ENCODE peak calls at places on chromosomes 13 and 19, in five cellular contexts. B is stomach, Z is colonic mucosa, I is mucosa of descending colon, T is ascending aorta. Y is an unnamed sample.

GRCh38 chr13:80050252-80050651 is 290.7 kb downstream of the SPRY2 start:
- DNase-seq in B (no peak), Z (no peak), I (no peak), T (no peak), Y (peak)

GRCh38 chr19:8505680-8506401 is 3.4 kb upstream of the PRAM1 start:
- DNase-seq in B (peak), Z (peak), I (peak), T (peak), Y (peak)

GRCh38 chr19:4352701-4353121 is 9.3 kb downstream of the MPND start:
- DNase-seq in B (no peak), Z (no peak), I (peak), T (no peak), Y (peak)

GRCh38 chr13:50969691-50970090 is 60.1 kb downstream of the RNASEH2B start:
- DNase-seq in B (no peak), Z (no peak), I (peak), T (no peak), Y (peak)

GRCh38 chr13:75635621-75636338 is at the start of gene LMO7:
- DNase-seq in B (peak), Z (peak), I (peak), T (peak), Y (peak)

GRCh38 chr13:37442996-37443395 is 155.6 kb downstream of the POSTN start:
- DNase-seq in B (no peak), Z (no peak), I (no peak), T (no peak), Y (peak)

GRCh38 chr13:81738364-81738763 is 1397.4 kb upstream of the SPRY2 start:
- DNase-seq in B (no peak), Z (no peak), I (no peak), T (no peak), Y (no peak)

GRCh38 chr19:13665125-13665903 is 99.0 kb upstream of the MRI1 start:
- DNase-seq in B (no peak), Z (peak), I (peak), T (no peak), Y (no peak)

GRCh38 chr13:30745917-30746686 is 10.8 kb downstream of the ALOX5AP start:
- DNase-seq in B (no peak), Z (peak), I (peak), T (no peak), Y (no peak)

GRCh38 chr13:55576389-55576788 is 1564.3 kb upstream of the PRR20A start:
- DNase-seq in B (no peak), Z (no peak), I (no peak), T (no peak), Y (no peak)

GRCh38 chr13:49625392-49626137 is 2.7 kb upstream of the ARL11 start:
- DNase-seq in B (peak), Z (peak), I (peak), T (no peak), Y (no peak)

GRCh38 chr13:35768551-35768950 is 292.1 kb upstream of the MAB21L1 start:
- DNase-seq in B (no peak), Z (no peak), I (no peak), T (no peak), Y (peak)

GRCh38 chr19:16366433-16367268 is 42.0 kb downstream of the KLF2 start:
- DNase-seq in B (no peak), Z (no peak), I (no peak), T (no peak), Y (no peak)

GRCh38 chr13:43908156-43909126 is 28.7 kb downstream of the LACC1 start:
- DNase-seq in B (no peak), Z (no peak), I (peak), T (no peak), Y (peak)

GRCh38 chr13:28049880-28050871 is 50.2 kb downstream of the FLT3 start:
- DNase-seq in B (no peak), Z (no peak), I (no peak), T (no peak), Y (no peak)

GRCh38 chr19:41689993-41690800 is 2.1 kb upstream of the CEACAM7 start:
- DNase-seq in B (no peak), Z (peak), I (no peak), T (no peak), Y (no peak)
- TF ChIP-seq CTCF in B (no peak), Z (no peak), I (no peak), T (no peak), Y (no peak)

GRCh38 chr19:933553-933882 is 7.7 kb downstream of the ARID3A start:
- DNase-seq in B (no peak), Z (no peak), I (no peak), T (no peak), Y (no peak)

GRCh38 chr19:932647-933552 is 7.1 kb downstream of the ARID3A start:
- DNase-seq in B (peak), Z (peak), I (peak), T (peak), Y (peak)

GRCh38 chr19:934197-934840 is 8.5 kb downstream of the ARID3A start:
- DNase-seq in B (no peak), Z (no peak), I (no peak), T (no peak), Y (no peak)

GRCh38 chr19:936175-936546 is 10.3 kb downstream of the ARID3A start:
- DNase-seq in B (no peak), Z (no peak), I (no peak), T (no peak), Y (no peak)

GRCh38 chr19:934865-935422 is 9.1 kb downstream of the ARID3A start:
- DNase-seq in B (peak), Z (peak), I (peak), T (peak), Y (peak)
- H3K4me3 ChIP-seq in B (no peak), Z (no peak), I (no peak), T (no peak), Y (no peak)

GRCh38 chr13:38670627-38671026 is 16.2 kb upstream of the FREM2 start:
- DNase-seq in B (no peak), Z (no peak), I (no peak), T (no peak), Y (no peak)
- TF ChIP-seq CTCF in B (no peak), Z (no peak), I (no peak), T (no peak), Y (no peak)

DNA sequence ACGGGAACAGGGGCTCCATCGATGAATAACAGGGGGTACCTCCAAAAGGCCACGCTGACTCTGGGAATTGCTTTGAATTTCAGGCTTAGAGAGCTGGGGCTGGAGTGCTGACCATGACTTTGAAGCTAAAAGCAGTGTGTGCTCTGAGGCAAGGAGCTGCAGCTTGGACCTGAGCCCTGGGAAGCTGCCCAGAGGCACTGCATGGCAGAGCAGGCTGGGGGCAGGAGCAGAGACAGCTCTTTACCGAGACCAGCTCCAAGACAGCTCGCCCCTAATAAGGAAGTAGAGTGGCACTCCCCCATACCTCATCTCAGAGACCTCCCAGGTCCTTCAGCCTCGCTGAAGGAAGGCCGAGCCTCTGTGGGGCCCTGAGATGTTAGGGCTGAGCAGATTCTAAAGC is 200.2 kb downstream of the COL4A1 start:
- DNase-seq in B (no peak), Z (no peak), I (no peak), T (no peak), Y (peak)
- H3K4me3 ChIP-seq in B (no peak), Z (no peak), I (no peak), T (no peak), Y (no peak)

GRCh38 chr13:70623260-70623659 is 515.0 kb upstream of the KLHL1 start:
- DNase-seq in B (no peak), Z (no peak), I (no peak), T (no peak), Y (peak)
- TF ChIP-seq CTCF in B (no peak), Z (peak), I (no peak), T (peak), Y (peak)

DNA sequence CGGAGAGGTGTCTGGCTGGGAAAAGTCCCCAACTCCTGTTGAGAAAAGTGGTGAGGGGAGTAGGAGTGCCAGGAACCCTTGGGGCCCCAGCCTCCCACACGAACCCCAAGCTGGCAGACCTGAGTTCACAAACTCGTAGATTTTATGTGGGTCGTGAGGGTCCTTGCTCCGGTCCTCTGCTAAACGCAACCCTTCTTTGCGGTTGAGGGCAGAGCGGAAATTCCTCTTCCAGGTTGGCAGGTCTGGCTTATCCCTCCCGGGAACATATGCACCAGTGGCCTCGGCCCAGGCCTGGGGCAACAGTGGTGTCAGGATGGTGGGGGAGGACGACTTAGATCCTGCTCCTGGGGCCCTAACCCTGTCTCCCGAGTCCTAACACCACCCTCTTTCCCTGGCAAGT is 2.4 kb downstream of the IRF3 start:
- DNase-seq in B (no peak), Z (no peak), I (no peak), T (no peak), Y (no peak)
- H3K4me3 ChIP-seq in B (no peak), Z (no peak), I (no peak), T (no peak), Y (no peak)

Y was measured in AG10803.